ENCODE peak calls at places on chromosomes 1 and 21, in eight cellular contexts. A is kidney, U is IMR-90, L is suprapubic skin, M is DND-41, P is Panc1, R is esophagus muscularis mucosa, K is tibial artery. O is an unnamed sample. For H3K4me1, the result is how much of the 10 kb centered on the place peaks cover.

GRCh38 chr1:246602194-246602593 is 35.9 kb downstream of the CNST start:
- DNase-seq in U (peak), K (no peak), M (peak), A (no peak), L (no peak), R (no peak), P (no peak), O (no peak)

GRCh38 chr21:40829791-40830190 is 17.2 kb downstream of the DSCAM start:
- DNase-seq in K (no peak), M (no peak), A (no peak), P (no peak), L (no peak), R (no peak), U (no peak), O (no peak)

GRCh38 chr21:38323721-38324591 is 67.2 kb downstream of the KCNJ15 start:
- DNase-seq in K (no peak), M (no peak), A (no peak), U (peak), L (no peak), P (no peak), R (peak), O (no peak)

GRCh38 chr1:107590895-107591622 is 373.9 kb downstream of the VAV3 start:
- DNase-seq in K (no peak), R (no peak), L (no peak), M (no peak), A (no peak), P (no peak), U (no peak), O (no peak)

GRCh38 chr1:109804660-109805059 is 40.9 kb upstream of the EPS8L3 start:
- DNase-seq in U (no peak), M (peak), A (no peak), R (no peak), K (no peak), L (no peak), P (no peak), O (no peak)

GRCh38 chr1:225532240-225532944 is 104.6 kb upstream of the LBR start:
- DNase-seq in M (no peak), U (no peak), A (no peak), P (no peak), L (no peak), K (no peak), R (no peak), O (no peak)

GRCh38 chr1:228258486-228258885 is 50.6 kb downstream of the OBSCN start:
- DNase-seq in U (no peak), M (no peak), P (no peak), L (no peak), A (no peak), K (no peak), R (no peak), O (no peak)

GRCh38 chr1:81179239-81179638 is 621.5 kb upstream of the ADGRL2 start:
- DNase-seq in P (no peak), M (no peak), L (no peak), K (no peak), U (peak), R (no peak), A (no peak), O (no peak)

GRCh38 chr1:192807968-192808587 is 761 bp upstream of the RGS2 start:
- DNase-seq in K (no peak), M (no peak), U (peak), L (no peak), A (no peak), P (no peak), R (no peak), O (no peak)

GRCh38 chr1:109993885-109994284 is 9.3 kb downstream of the AHCYL1 start:
- DNase-seq in R (no peak), P (no peak), L (no peak), M (no peak), A (no peak), U (peak), K (no peak), O (no peak)

GRCh38 chr1:163537809-163538208 is 216.1 kb downstream of the NUF2 start:
- DNase-seq in A (no peak), R (no peak), L (no peak), U (no peak), M (no peak), K (no peak), P (no peak), O (no peak)

GRCh38 chr1:216223521-216223920 is 199.7 kb downstream of the USH2A start:
- DNase-seq in K (no peak), M (no peak), U (peak), P (no peak), A (no peak), L (no peak), R (no peak), O (no peak)

GRCh38 chr1:161238039-161238473 is at the start of gene NR1I3:
- DNase-seq in K (no peak), P (no peak), L (no peak), M (no peak), U (no peak), R (no peak), A (no peak), O (no peak)

GRCh38 chr1:24108334-24109165 is 3.4 kb downstream of the MYOM3 start:
- DNase-seq in L (no peak), K (peak), A (no peak), M (no peak), R (no peak), U (peak), P (no peak), O (no peak)

GRCh38 chr1:11610629-11611180 is 43.5 kb downstream of the FBXO2 start:
- DNase-seq in M (no peak), A (no peak), R (no peak), L (no peak), P (no peak), K (no peak), U (no peak), O (no peak)

GRCh38 chr1:189657715-189658114 is 819.9 kb downstream of the BRINP3 start:
- DNase-seq in L (no peak), M (no peak), P (no peak), R (no peak), K (no peak), U (no peak), A (no peak), O (no peak)

GRCh38 chr1:197321821-197322220 is 53.8 kb downstream of the CRB1 start:
- DNase-seq in P (no peak), A (no peak), R (no peak), L (no peak), K (no peak), U (no peak), M (no peak), O (no peak)

GRCh38 chr1:224427346-224427745 is 7.3 kb downstream of the WDR26 start:
- DNase-seq in M (no peak), K (no peak), U (peak), L (no peak), P (no peak), A (no peak), R (no peak), O (no peak)

GRCh38 chr21:29164330-29164942 is 34.0 kb downstream of the MAP3K7CL start:
- DNase-seq in M (no peak), L (no peak), U (peak), K (no peak), P (no peak), A (no peak), R (no peak), O (no peak)

GRCh38 chr1:20411196-20411980 is 74.6 kb downstream of the CAMK2N1 start:
- DNase-seq in P (peak), L (no peak), K (peak), R (no peak), M (no peak), U (peak), A (no peak), O (no peak)

GRCh38 chr1:14949270-14949835 is 204.2 kb upstream of the TMEM51 start:
- DNase-seq in A (no peak), R (no peak), M (no peak), U (no peak), K (no peak), L (no peak), P (no peak), O (no peak)

GRCh38 chr1:6823822-6824221 is 38.6 kb downstream of the CAMTA1 start:
- DNase-seq in P (no peak), K (no peak), A (no peak), L (no peak), U (no peak), R (no peak), M (no peak), O (no peak)

GRCh38 chr1:213573648-213574009 is 414.1 kb upstream of the PROX1 start:
- DNase-seq in U (no peak), K (no peak), P (no peak), R (no peak), A (no peak), M (no peak), L (no peak), O (no peak)

GRCh38 chr1:53591924-53592323 is 132.7 kb downstream of the DMRTB1 start:
- DNase-seq in U (no peak), M (no peak), R (no peak), P (no peak), A (no peak), L (no peak), K (no peak), O (no peak)

GRCh38 chr1:2314297-2314802 is 77.0 kb downstream of the MORN1 start:
- DNase-seq in M (no peak), L (no peak), P (no peak), R (no peak), U (peak), A (peak), K (peak), O (peak)

GRCh38 chr21:19246018-19246417 is 842.4 kb upstream of the TMPRSS15 start:
- DNase-seq in A (peak), L (no peak), K (no peak), U (no peak), M (no peak), P (no peak), R (no peak), O (no peak)

GRCh38 chr1:90340604-90341003 is 345.7 kb downstream of the ZNF326 start:
- DNase-seq in A (no peak), M (peak), R (no peak), U (no peak), L (no peak), K (no peak), P (no peak), O (no peak)

GRCh38 chr1:68478662-68479061 is 18.2 kb downstream of the DEPDC1 start:
- DNase-seq in K (no peak), M (no peak), P (no peak), R (no peak), A (no peak), L (no peak), U (no peak), O (no peak)

GRCh38 chr1:25695066-25695990 is 78.7 kb downstream of the MAN1C1 start:
- DNase-seq in M (no peak), L (peak), A (peak), P (no peak), R (peak), K (peak), U (peak), O (peak)

GRCh38 chr1:6358144-6358624 is 35.4 kb downstream of the ACOT7 start:
- DNase-seq in U (no peak), R (no peak), K (no peak), L (no peak), M (peak), P (no peak), A (no peak), O (no peak)

GRCh38 chr1:24966724-24967346 is 36.8 kb upstream of the RUNX3 start:
- DNase-seq in M (no peak), P (no peak), L (no peak), U (peak), K (no peak), R (no peak), A (peak), O (no peak)

GRCh38 chr1:114236517-114236916 is 82.8 kb upstream of the SYT6 start:
- DNase-seq in A (no peak), L (no peak), U (no peak), R (peak), K (no peak), P (no peak), M (no peak), O (no peak)

GRCh38 chr1:47424336-47424982 is 8.4 kb downstream of the FOXE3 start:
- DNase-seq in A (no peak), P (no peak), L (no peak), U (peak), M (peak), K (peak), R (no peak), O (peak)

GRCh38 chr1:219465247-219466093 is 147.4 kb downstream of the ZC3H11B start:
- DNase-seq in R (no peak), L (no peak), A (no peak), P (no peak), K (no peak), U (peak), M (no peak), O (no peak)

DNA sequence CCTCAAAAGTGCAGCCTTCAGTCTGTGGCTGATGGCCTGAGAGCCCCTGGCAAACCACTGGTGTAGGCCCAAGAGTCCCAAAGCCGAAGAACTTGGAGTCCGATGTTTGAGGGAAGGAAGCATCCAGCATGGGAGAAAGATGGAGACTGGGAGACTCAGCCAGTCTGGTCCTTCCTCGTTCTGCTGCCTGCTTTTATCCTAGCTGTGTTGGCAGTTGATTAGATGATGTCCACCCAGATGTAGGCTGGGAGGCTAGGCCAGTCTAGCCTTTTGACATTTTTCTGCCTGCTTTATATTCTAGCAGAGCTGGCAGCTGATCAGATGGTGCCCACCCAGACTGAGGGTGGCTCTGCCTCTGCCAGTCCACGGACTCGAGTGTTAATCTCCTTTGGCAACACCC is 1.1 kb upstream of the LYPD8 start:
- DNase-seq in P (no peak), A (no peak), K (no peak), L (no peak), R (peak), M (no peak), U (no peak), O (no peak)
- H3K4me3 ChIP-seq in P (no peak), A (no peak), K (no peak), L (no peak), R (no peak), M (no peak), U (no peak), O (no peak)

GRCh38 chr1:51568231-51568935 is 48.5 kb upstream of the OSBPL9 start:
- DNase-seq in P (no peak), K (no peak), A (no peak), R (no peak), M (no peak), U (no peak), L (no peak), O (no peak)

GRCh38 chr1:51570063-51570720 is 46.7 kb upstream of the OSBPL9 start:
- DNase-seq in M (no peak), R (no peak), P (no peak), U (no peak), K (no peak), L (no peak), A (no peak), O (no peak)

GRCh38 chr1:51572365-51572764 is 44.5 kb upstream of the OSBPL9 start:
- DNase-seq in M (no peak), A (no peak), K (no peak), U (no peak), P (no peak), L (no peak), R (no peak), O (no peak)

GRCh38 chr1:51567653-51568052 is 48.6 kb upstream of the EPS15 start:
- DNase-seq in K (peak), A (no peak), R (no peak), P (no peak), M (no peak), L (no peak), U (peak), O (no peak)

GRCh38 chr1:51569284-51570062 is 47.4 kb upstream of the OSBPL9 start:
- DNase-seq in K (no peak), A (no peak), M (peak), L (no peak), R (no peak), P (peak), U (peak), O (peak)
- TF ChIP-seq CTCF in K (no peak), A (peak), M (peak), L (no peak), R (no peak), P (peak), U (no peak), O (no peak)

DNA sequence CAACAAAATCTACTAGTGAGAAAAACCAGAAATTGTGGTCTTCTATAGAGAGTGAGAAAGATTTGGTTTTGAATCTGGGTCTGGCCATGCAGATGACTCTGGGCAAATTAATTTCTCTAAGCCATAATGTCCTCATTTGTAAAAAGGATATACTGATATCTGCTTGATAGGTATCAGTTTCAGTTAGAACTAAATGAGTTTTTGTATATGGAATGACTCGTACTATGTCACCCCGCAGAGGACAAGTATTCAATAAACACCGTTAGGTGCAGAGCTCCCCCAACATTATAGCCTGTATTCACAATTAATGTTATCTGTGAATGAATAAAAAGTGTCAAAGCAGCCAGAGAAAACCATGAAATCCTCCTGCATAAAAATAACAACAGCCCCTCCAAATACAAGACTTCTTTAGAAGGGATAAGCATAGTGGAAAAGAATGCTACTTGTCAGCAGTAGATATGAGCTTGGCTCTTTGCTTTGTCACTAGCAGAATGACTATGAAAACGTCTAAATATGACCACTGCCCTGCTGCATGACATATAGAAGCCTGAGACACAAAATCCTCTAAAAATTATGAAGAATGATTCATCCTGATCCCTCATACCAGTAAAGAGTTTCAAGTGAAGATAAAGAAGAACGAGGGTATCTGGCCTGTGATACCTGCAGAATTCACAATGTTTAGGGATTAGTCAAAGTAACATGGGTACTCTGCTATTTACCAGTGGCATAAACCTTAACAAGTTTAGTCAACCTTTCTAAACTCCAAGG is 17.8 kb downstream of the SCAF4 start:
- DNase-seq in L (no peak), K (no peak), R (no peak), A (no peak), P (no peak), U (peak), M (no peak), O (no peak)
- H3K4me1 ChIP-seq in L (half or more), K (under half), R (half or more), A (under half), P (under half), U (under half), M (under half), O (under half)

GRCh38 chr21:39386194-39386593 is 37.3 kb upstream of the HMGN1 start:
- DNase-seq in L (peak), A (no peak), R (no peak), U (no peak), P (no peak), M (no peak), K (no peak), O (peak)

GRCh38 chr21:39385299-39386145 is 36.6 kb upstream of the HMGN1 start:
- DNase-seq in R (no peak), M (no peak), K (peak), L (peak), U (peak), P (no peak), A (peak), O (peak)

GRCh38 chr21:39387461-39388037 is 38.7 kb upstream of the HMGN1 start:
- DNase-seq in A (peak), K (peak), U (peak), L (peak), P (peak), R (peak), M (peak), O (peak)

GRCh38 chr21:39386899-39387298 is 38.0 kb upstream of the HMGN1 start:
- DNase-seq in L (no peak), A (no peak), U (no peak), P (no peak), R (no peak), K (no peak), M (no peak), O (no peak)

DNA sequence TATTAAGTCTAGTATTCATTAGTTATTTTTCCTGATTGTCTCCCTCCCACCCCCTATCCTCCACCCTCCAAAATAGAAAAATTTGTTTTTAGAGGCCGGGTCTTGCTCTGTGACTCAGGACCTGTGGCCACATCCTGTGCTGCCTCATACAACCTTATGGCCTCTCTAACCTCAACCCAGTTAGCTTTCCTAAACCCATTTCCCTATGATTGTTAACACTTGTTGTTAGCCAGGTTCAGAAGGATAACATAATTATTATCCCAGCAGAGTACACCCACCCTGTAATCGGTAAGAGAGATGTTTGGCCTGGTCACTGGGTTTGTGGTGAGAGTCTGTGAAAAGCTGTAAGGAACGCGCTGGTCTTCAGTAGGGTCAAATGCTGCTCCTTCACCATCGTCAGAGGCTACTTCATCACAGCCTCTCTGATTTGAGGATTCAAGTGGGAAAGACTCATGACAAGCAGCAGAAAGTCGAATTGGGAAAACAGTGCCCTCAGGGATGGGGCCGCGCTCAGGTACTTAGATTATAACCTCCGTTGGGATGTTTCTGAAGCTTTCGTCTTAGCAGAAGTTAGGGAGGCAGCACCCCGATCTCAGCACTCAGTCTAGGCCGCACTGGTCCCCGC is 35.9 kb upstream of the HMGN1 start:
- DNase-seq in L (no peak), K (no peak), M (no peak), A (no peak), R (no peak), P (no peak), U (peak), O (no peak)
- H3K4me3 ChIP-seq in L (no peak), K (no peak), M (no peak), A (no peak), R (peak), P (no peak), U (no peak), O (peak)

DNA sequence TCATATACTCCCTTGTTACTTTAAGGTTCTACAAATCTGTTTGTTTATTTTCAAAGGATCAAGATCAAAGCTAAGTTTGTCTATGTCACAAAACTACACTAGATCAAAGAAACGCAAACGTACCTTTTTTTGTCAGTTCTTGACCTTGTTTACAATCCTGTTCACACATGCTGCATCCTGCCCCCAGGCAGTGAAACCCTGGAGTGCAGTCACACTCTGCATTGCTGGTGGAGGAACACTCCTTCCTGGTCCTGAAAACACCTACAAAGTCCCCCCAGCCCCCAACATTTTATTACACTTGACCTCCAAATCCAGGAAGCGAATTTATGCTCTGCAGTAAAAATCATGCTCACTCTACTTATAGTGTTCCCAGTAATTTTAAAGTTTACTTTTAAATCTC is 2.6 kb downstream of the TNFRSF9 start:
- DNase-seq in K (no peak), M (no peak), L (no peak), A (no peak), P (no peak), U (no peak), R (no peak), O (no peak)
- TF ChIP-seq CTCF in K (no peak), M (no peak), L (no peak), A (no peak), P (no peak), U (no peak), R (no peak), O (no peak)

GRCh38 chr1:179038528-179039281 is 13.0 kb downstream of the FAM20B start:
- DNase-seq in K (no peak), U (no peak), R (no peak), M (no peak), P (no peak), A (no peak), L (no peak), O (no peak)
- H3K4me1 ChIP-seq in K (under half), U (under half), R (half or more), M (under half), P (under half), A (under half), L (under half), O (under half)